ENCODE peak calls at places on chromosomes 11 and 22, in four cellular contexts. L is esophagus squamous epithelium; T is naive thymus-derived CD4-positive, alpha-beta T cell; S is hepatocyte. E is an unnamed sample.

GRCh38 chr11:47189100-47189834 is 3.0 kb upstream of the PACSIN3 start:
- DNase-seq in L (no peak), S (peak), T (no peak), E (no peak)

GRCh38 chr11:75031224-75031753 is 42.6 kb downstream of the NEU3 start:
- DNase-seq in T (no peak), S (peak), L (no peak), E (no peak)

GRCh38 chr11:68457214-68457897 is 3.2 kb upstream of the PPP6R3 start:
- DNase-seq in L (no peak), S (no peak), T (no peak), E (no peak)

GRCh38 chr22:17411213-17411612 is 42.0 kb downstream of the CECR2 start:
- DNase-seq in T (no peak), L (no peak), S (no peak), E (no peak)

GRCh38 chr11:57638005-57638760 is 11.5 kb downstream of the YPEL4 start:
- DNase-seq in L (no peak), S (peak), T (no peak), E (no peak)

GRCh38 chr22:27723708-27724107 is 77.8 kb downstream of the MN1 start:
- DNase-seq in S (no peak), L (no peak), T (no peak), E (no peak)

GRCh38 chr11:69970785-69971535 is 107.2 kb upstream of the ANO1 start:
- DNase-seq in S (no peak), T (no peak), L (no peak), E (no peak)

GRCh38 chr11:110479445-110480101 is 49.8 kb downstream of the FDX1 start:
- DNase-seq in S (peak), L (no peak), T (no peak), E (no peak)

GRCh38 chr11:134398079-134398444 is 14.0 kb downstream of the B3GAT1 start:
- DNase-seq in L (no peak), T (no peak), S (no peak), E (no peak)

GRCh38 chr11:6596237-6596877 is 7.1 kb downstream of the RRP8 start:
- DNase-seq in L (no peak), S (no peak), T (no peak), E (no peak)

GRCh38 chr11:111549196-111549868 is 8.8 kb downstream of the LAYN start:
- DNase-seq in S (no peak), T (no peak), L (no peak), E (no peak)

GRCh38 chr11:117020287-117020686 is 77.9 kb downstream of the SIK3 start:
- DNase-seq in T (no peak), L (no peak), S (no peak), E (peak)

GRCh38 chr11:117019871-117020270 is 78.4 kb downstream of the SIK3 start:
- DNase-seq in L (no peak), S (no peak), T (no peak), E (peak)

GRCh38 chr11:117023178-117023577 is 75.0 kb downstream of the SIK3 start:
- DNase-seq in T (no peak), S (no peak), L (no peak), E (no peak)

GRCh38 chr11:117022526-117022925 is 75.7 kb downstream of the SIK3 start:
- DNase-seq in S (no peak), T (no peak), L (no peak), E (no peak)

GRCh38 chr11:117020873-117021564 is 77.2 kb downstream of the SIK3 start:
- DNase-seq in T (no peak), L (no peak), S (peak), E (peak)
- H3K27ac ChIP-seq in T (no peak), L (no peak), S (peak), E (peak)

DNA sequence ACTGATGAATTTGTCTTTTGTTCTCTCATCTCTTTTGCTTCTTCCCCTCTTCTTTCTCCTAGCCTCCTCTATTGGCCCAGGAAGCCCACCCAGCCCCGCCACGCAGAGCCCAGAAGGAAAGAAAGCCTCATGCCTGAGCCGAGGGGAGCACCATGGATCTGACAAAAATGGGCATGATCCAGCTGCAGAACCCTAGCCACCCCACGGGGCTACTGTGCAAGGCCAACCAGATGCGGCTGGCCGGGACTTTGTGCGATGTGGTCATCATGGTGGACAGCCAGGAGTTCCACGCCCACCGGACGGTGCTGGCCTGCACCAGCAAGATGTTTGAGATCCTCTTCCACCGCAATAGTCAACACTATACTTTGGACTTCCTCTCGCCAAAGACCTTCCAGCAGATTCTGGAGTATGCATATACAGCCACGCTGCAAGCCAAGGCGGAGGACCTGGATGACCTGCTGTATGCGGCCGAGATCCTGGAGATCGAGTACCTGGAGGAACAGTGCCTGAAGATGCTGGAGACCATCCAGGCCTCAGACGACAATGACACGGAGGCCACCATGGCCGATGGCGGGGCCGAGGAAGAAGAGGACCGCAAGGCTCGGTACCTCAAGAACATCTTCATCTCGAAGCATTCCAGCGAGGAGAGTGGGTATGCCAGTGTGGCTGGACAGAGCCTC is 3.8 kb downstream of the ZBTB16 start:
- DNase-seq in L (no peak), S (no peak), T (no peak), E (no peak)
- H3K4me3 ChIP-seq in L (peak), S (no peak), T (no peak), E (no peak)

GRCh38 chr11:65917077-65917433 is 1.8 kb downstream of the C11orf68 start:
- DNase-seq in S (no peak), L (no peak), T (no peak), E (no peak)

GRCh38 chr11:65919151-65920034 is at the start of gene DRAP1:
- DNase-seq in L (peak), T (peak), S (peak), E (peak)

GRCh38 chr11:65918211-65919150 is at the start of gene C11orf68:
- DNase-seq in S (no peak), L (no peak), T (no peak), E (no peak)

GRCh38 chr11:65916391-65916790 is 2.5 kb downstream of the C11orf68 start:
- DNase-seq in L (no peak), S (no peak), T (no peak), E (no peak)

GRCh38 chr11:65917434-65918210 is 1.2 kb downstream of the C11orf68 start:
- DNase-seq in S (no peak), T (no peak), L (no peak), E (no peak)
- H3K27ac ChIP-seq in S (peak), T (peak), L (peak), E (peak)

DNA sequence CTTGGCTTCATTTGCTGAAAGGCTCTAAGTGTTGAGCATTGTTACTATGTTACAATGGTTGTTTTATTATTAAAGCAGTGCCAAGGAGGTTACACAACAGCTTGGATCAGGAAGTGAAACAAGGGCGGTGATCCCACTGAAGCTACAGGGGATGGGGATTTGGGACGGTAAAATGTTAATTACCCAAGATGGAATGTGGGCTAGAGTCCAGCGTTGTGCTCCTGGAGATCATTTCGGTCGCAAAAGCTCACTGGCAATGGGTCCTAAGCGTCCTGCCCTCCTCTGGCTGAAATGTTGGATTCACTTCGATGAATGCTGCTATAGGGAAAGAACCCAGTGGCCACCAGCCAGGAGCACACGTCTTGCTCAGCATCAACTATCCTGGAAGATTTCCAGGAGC is 48.3 kb downstream of the FAM83F start:
- DNase-seq in S (peak), L (no peak), T (no peak), E (no peak)
- H3K4me3 ChIP-seq in S (no peak), L (peak), T (peak), E (no peak)

GRCh38 chr11:14052198-14052597 is 89.7 kb downstream of the SPON1 start:
- DNase-seq in L (no peak), T (no peak), S (no peak), E (no peak)

GRCh38 chr11:14059491-14059890 is 97.0 kb downstream of the SPON1 start:
- DNase-seq in S (no peak), L (no peak), T (no peak), E (no peak)

GRCh38 chr11:14055936-14056335 is 93.4 kb downstream of the SPON1 start:
- DNase-seq in T (no peak), S (no peak), L (no peak), E (no peak)

GRCh38 chr11:14054708-14055107 is 92.2 kb downstream of the SPON1 start:
- DNase-seq in S (no peak), L (no peak), T (no peak), E (no peak)

DNA sequence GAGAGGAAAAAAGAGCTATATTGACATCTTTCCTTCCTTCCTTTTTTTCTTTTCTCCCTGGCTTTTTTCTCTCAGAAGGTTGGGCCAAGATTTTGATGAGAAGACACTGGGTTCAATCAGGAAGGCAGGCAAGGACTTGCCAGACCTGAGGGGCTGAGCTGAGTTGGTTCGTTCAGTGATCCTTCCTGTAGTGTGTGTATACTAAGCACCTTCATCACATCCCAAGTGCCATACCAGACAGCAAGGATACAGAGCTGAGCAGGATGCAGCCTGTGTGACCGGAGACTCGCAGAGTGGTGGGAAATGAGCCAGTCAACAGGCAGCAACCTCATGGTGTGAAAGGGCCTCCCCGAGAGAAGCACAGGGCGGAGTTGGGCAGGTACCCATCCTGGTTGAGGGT is 95.5 kb downstream of the SPON1 start:
- DNase-seq in S (no peak), T (no peak), L (no peak), E (no peak)
- H3K27ac ChIP-seq in S (no peak), T (no peak), L (no peak), E (no peak)

GRCh38 chr11:36450391-36450714 is 59.7 kb downstream of the TRAF6 start:
- DNase-seq in S (no peak), L (no peak), T (no peak), E (no peak)
- H3K4me3 ChIP-seq in S (no peak), L (peak), T (peak), E (no peak)

GRCh38 chr11:107562647-107563208 is 2.8 kb downstream of the ALKBH8 start:
- DNase-seq in L (no peak), T (no peak), S (no peak), E (no peak)

GRCh38 chr11:107565219-107565937 is at the start of gene ALKBH8:
- DNase-seq in S (peak), L (peak), T (peak), E (peak)

GRCh38 chr11:107564877-107565218 is 687 bp downstream of the ALKBH8 start:
- DNase-seq in T (no peak), L (no peak), S (no peak), E (no peak)

GRCh38 chr11:107563702-107564101 is 1.8 kb downstream of the ALKBH8 start:
- DNase-seq in L (no peak), S (peak), T (no peak), E (peak)

GRCh38 chr11:107561688-107562087 is 3.8 kb downstream of the ALKBH8 start:
- DNase-seq in L (no peak), S (no peak), T (no peak), E (no peak)
- H3K27ac ChIP-seq in L (peak), S (no peak), T (no peak), E (no peak)